ENCODE peak calls at places on chromosomes 5 and 9, in nine cellular contexts. One of them, this sample, is unnamed.

GRCh38 chr5:2164586-2164985 is 281.9 kb upstream of the IRX4 start:
- DNase-seq in NCI-H1694 treated with DMSO at 0.1 percent for 48 hours: no peak
- DNase-seq in dermis microvascular lymphatic vessel endothelial cell: no peak
- DNase-seq in germinal center: no peak
- DNase-seq in breast epithelium: peak; percentile 33
- DNase-seq in transverse colon: no peak
- DNase-seq in endodermal cell: no peak
- DNase-seq in CD4-positive, CD25-positive, alpha-beta regulatory T cell: no peak
- DNase-seq in iPS DF 6.9: no peak
- DNase-seq in this sample: no peak

GRCh38 chr5:82817897-82818676 is 259.1 kb downstream of the TMEM167A start:
- DNase-seq in NCI-H1694 treated with DMSO at 0.1 percent for 48 hours: no peak
- DNase-seq in dermis microvascular lymphatic vessel endothelial cell: no peak
- DNase-seq in germinal center: no peak
- DNase-seq in breast epithelium: no peak
- DNase-seq in transverse colon: no peak
- DNase-seq in endodermal cell: no peak
- DNase-seq in CD4-positive, CD25-positive, alpha-beta regulatory T cell: no peak
- DNase-seq in iPS DF 6.9: no peak
- DNase-seq in this sample: no peak

GRCh38 chr5:174505621-174506020 is 218.8 kb upstream of the MSX2 start:
- DNase-seq in NCI-H1694 treated with DMSO at 0.1 percent for 48 hours: no peak
- DNase-seq in dermis microvascular lymphatic vessel endothelial cell: no peak
- DNase-seq in germinal center: no peak
- DNase-seq in breast epithelium: no peak
- DNase-seq in transverse colon: no peak
- DNase-seq in endodermal cell: no peak
- DNase-seq in CD4-positive, CD25-positive, alpha-beta regulatory T cell: no peak
- DNase-seq in iPS DF 6.9: no peak
- DNase-seq in this sample: no peak

GRCh38 chr5:55172051-55172899 is 702 bp downstream of the CDC20B start:
- DNase-seq in NCI-H1694 treated with DMSO at 0.1 percent for 48 hours: peak; percentile 94
- DNase-seq in dermis microvascular lymphatic vessel endothelial cell: peak; percentile 74
- DNase-seq in germinal center: peak; percentile 79
- DNase-seq in breast epithelium: no peak
- DNase-seq in transverse colon: peak; percentile 50
- DNase-seq in endodermal cell: peak; percentile 79
- DNase-seq in CD4-positive, CD25-positive, alpha-beta regulatory T cell: peak; percentile 86
- DNase-seq in iPS DF 6.9: no peak
- DNase-seq in this sample: peak; percentile 73

GRCh38 chr5:163548649-163549048 is 43.2 kb downstream of the MAT2B start:
- DNase-seq in NCI-H1694 treated with DMSO at 0.1 percent for 48 hours: no peak
- DNase-seq in dermis microvascular lymphatic vessel endothelial cell: no peak
- DNase-seq in germinal center: no peak
- DNase-seq in breast epithelium: no peak
- DNase-seq in transverse colon: no peak
- DNase-seq in endodermal cell: no peak
- DNase-seq in CD4-positive, CD25-positive, alpha-beta regulatory T cell: no peak
- DNase-seq in iPS DF 6.9: no peak
- DNase-seq in this sample: no peak

GRCh38 chr5:81207009-81207408 is 26.1 kb upstream of the CKMT2 start:
- DNase-seq in NCI-H1694 treated with DMSO at 0.1 percent for 48 hours: no peak
- DNase-seq in dermis microvascular lymphatic vessel endothelial cell: no peak
- DNase-seq in germinal center: no peak
- DNase-seq in breast epithelium: no peak
- DNase-seq in transverse colon: no peak
- DNase-seq in endodermal cell: peak; percentile 81
- DNase-seq in CD4-positive, CD25-positive, alpha-beta regulatory T cell: no peak
- DNase-seq in iPS DF 6.9: no peak
- DNase-seq in this sample: no peak

GRCh38 chr5:179254638-179255271 is 90.5 kb downstream of the ADAMTS2 start:
- DNase-seq in NCI-H1694 treated with DMSO at 0.1 percent for 48 hours: no peak
- DNase-seq in dermis microvascular lymphatic vessel endothelial cell: no peak
- DNase-seq in germinal center: no peak
- DNase-seq in breast epithelium: peak; percentile 36
- DNase-seq in transverse colon: no peak
- DNase-seq in endodermal cell: no peak
- DNase-seq in CD4-positive, CD25-positive, alpha-beta regulatory T cell: no peak
- DNase-seq in iPS DF 6.9: no peak
- DNase-seq in this sample: no peak

GRCh38 chr5:110916373-110917049 is 155.0 kb upstream of the TSLP start:
- DNase-seq in NCI-H1694 treated with DMSO at 0.1 percent for 48 hours: peak; percentile 20
- DNase-seq in dermis microvascular lymphatic vessel endothelial cell: no peak
- DNase-seq in germinal center: no peak
- DNase-seq in breast epithelium: no peak
- DNase-seq in transverse colon: no peak
- DNase-seq in endodermal cell: no peak
- DNase-seq in CD4-positive, CD25-positive, alpha-beta regulatory T cell: no peak
- DNase-seq in iPS DF 6.9: no peak
- DNase-seq in this sample: no peak

GRCh38 chr9:82354260-82354659 is 365.7 kb downstream of the SPATA31D1 start:
- DNase-seq in NCI-H1694 treated with DMSO at 0.1 percent for 48 hours: no peak
- DNase-seq in dermis microvascular lymphatic vessel endothelial cell: no peak
- DNase-seq in germinal center: no peak
- DNase-seq in breast epithelium: no peak
- DNase-seq in transverse colon: no peak
- DNase-seq in endodermal cell: no peak
- DNase-seq in CD4-positive, CD25-positive, alpha-beta regulatory T cell: no peak
- DNase-seq in iPS DF 6.9: no peak
- DNase-seq in this sample: no peak

GRCh38 chr5:118791986-118792734 is 196.2 kb downstream of the DTWD2 start:
- DNase-seq in NCI-H1694 treated with DMSO at 0.1 percent for 48 hours: peak; percentile 70
- DNase-seq in dermis microvascular lymphatic vessel endothelial cell: peak; percentile 42
- DNase-seq in germinal center: peak; percentile 30
- DNase-seq in breast epithelium: no peak
- DNase-seq in transverse colon: no peak
- DNase-seq in endodermal cell: peak; percentile 70
- DNase-seq in CD4-positive, CD25-positive, alpha-beta regulatory T cell: peak; percentile 56
- DNase-seq in iPS DF 6.9: peak; percentile 18
- DNase-seq in this sample: peak; percentile 26

GRCh38 chr5:90410178-90410762 is 714 bp upstream of the CETN3 start:
- DNase-seq in NCI-H1694 treated with DMSO at 0.1 percent for 48 hours: peak; percentile 34
- DNase-seq in dermis microvascular lymphatic vessel endothelial cell: no peak
- DNase-seq in germinal center: no peak
- DNase-seq in breast epithelium: no peak
- DNase-seq in transverse colon: no peak
- DNase-seq in endodermal cell: no peak
- DNase-seq in CD4-positive, CD25-positive, alpha-beta regulatory T cell: no peak
- DNase-seq in iPS DF 6.9: no peak
- DNase-seq in this sample: no peak

GRCh38 chr5:117394506-117395157 is 820.0 kb upstream of the SEMA6A start:
- DNase-seq in NCI-H1694 treated with DMSO at 0.1 percent for 48 hours: no peak
- DNase-seq in dermis microvascular lymphatic vessel endothelial cell: no peak
- DNase-seq in germinal center: no peak
- DNase-seq in breast epithelium: no peak
- DNase-seq in transverse colon: peak; percentile 34
- DNase-seq in endodermal cell: no peak
- DNase-seq in CD4-positive, CD25-positive, alpha-beta regulatory T cell: no peak
- DNase-seq in iPS DF 6.9: no peak
- DNase-seq in this sample: no peak

GRCh38 chr5:131694926-131695325 is 59.9 kb upstream of the RAPGEF6 start:
- DNase-seq in NCI-H1694 treated with DMSO at 0.1 percent for 48 hours: no peak
- DNase-seq in dermis microvascular lymphatic vessel endothelial cell: no peak
- DNase-seq in germinal center: no peak
- DNase-seq in breast epithelium: no peak
- DNase-seq in transverse colon: no peak
- DNase-seq in endodermal cell: no peak
- DNase-seq in CD4-positive, CD25-positive, alpha-beta regulatory T cell: no peak
- DNase-seq in iPS DF 6.9: no peak
- DNase-seq in this sample: no peak

GRCh38 chr5:134079748-134080581 is 34.5 kb upstream of the TCF7 start:
- DNase-seq in NCI-H1694 treated with DMSO at 0.1 percent for 48 hours: no peak
- DNase-seq in dermis microvascular lymphatic vessel endothelial cell: no peak
- DNase-seq in germinal center: no peak
- DNase-seq in breast epithelium: no peak
- DNase-seq in transverse colon: no peak
- DNase-seq in endodermal cell: no peak
- DNase-seq in CD4-positive, CD25-positive, alpha-beta regulatory T cell: peak; percentile 67
- DNase-seq in iPS DF 6.9: no peak
- DNase-seq in this sample: no peak

GRCh38 chr9:100167176-100167575 is 68.1 kb downstream of the INVS start:
- DNase-seq in NCI-H1694 treated with DMSO at 0.1 percent for 48 hours: no peak
- DNase-seq in dermis microvascular lymphatic vessel endothelial cell: no peak
- DNase-seq in germinal center: no peak
- DNase-seq in breast epithelium: no peak
- DNase-seq in transverse colon: no peak
- DNase-seq in endodermal cell: no peak
- DNase-seq in CD4-positive, CD25-positive, alpha-beta regulatory T cell: no peak
- DNase-seq in iPS DF 6.9: no peak
- DNase-seq in this sample: no peak

GRCh38 chr5:151239237-151239861 is 13.6 kb upstream of the GM2A start:
- DNase-seq in NCI-H1694 treated with DMSO at 0.1 percent for 48 hours: no peak
- DNase-seq in dermis microvascular lymphatic vessel endothelial cell: peak; percentile 36
- DNase-seq in germinal center: peak; percentile 69
- DNase-seq in breast epithelium: peak; percentile 73
- DNase-seq in transverse colon: peak; percentile 83
- DNase-seq in endodermal cell: peak; percentile 85
- DNase-seq in CD4-positive, CD25-positive, alpha-beta regulatory T cell: no peak
- DNase-seq in iPS DF 6.9: no peak
- DNase-seq in this sample: peak; percentile 57

GRCh38 chr5:81393430-81393782 is 528 bp downstream of the ACOT12 start:
- DNase-seq in NCI-H1694 treated with DMSO at 0.1 percent for 48 hours: no peak
- DNase-seq in dermis microvascular lymphatic vessel endothelial cell: no peak
- DNase-seq in germinal center: no peak
- DNase-seq in breast epithelium: no peak
- DNase-seq in transverse colon: no peak
- DNase-seq in endodermal cell: no peak
- DNase-seq in CD4-positive, CD25-positive, alpha-beta regulatory T cell: no peak
- DNase-seq in iPS DF 6.9: no peak
- DNase-seq in this sample: no peak

GRCh38 chr9:113012492-113012891 is 500 bp upstream of the ZNF883 start:
- DNase-seq in NCI-H1694 treated with DMSO at 0.1 percent for 48 hours: no peak
- DNase-seq in dermis microvascular lymphatic vessel endothelial cell: no peak
- DNase-seq in germinal center: no peak
- DNase-seq in breast epithelium: no peak
- DNase-seq in transverse colon: no peak
- DNase-seq in endodermal cell: no peak
- DNase-seq in CD4-positive, CD25-positive, alpha-beta regulatory T cell: no peak
- DNase-seq in iPS DF 6.9: no peak
- DNase-seq in this sample: no peak

GRCh38 chr5:119996128-119996527 is 366.8 kb downstream of the FAM170A start:
- DNase-seq in NCI-H1694 treated with DMSO at 0.1 percent for 48 hours: no peak
- DNase-seq in dermis microvascular lymphatic vessel endothelial cell: no peak
- DNase-seq in germinal center: no peak
- DNase-seq in breast epithelium: no peak
- DNase-seq in transverse colon: no peak
- DNase-seq in endodermal cell: no peak
- DNase-seq in CD4-positive, CD25-positive, alpha-beta regulatory T cell: no peak
- DNase-seq in iPS DF 6.9: no peak
- DNase-seq in this sample: no peak

GRCh38 chr5:137565450-137565849 is 66.3 kb upstream of the SPOCK1 start:
- DNase-seq in NCI-H1694 treated with DMSO at 0.1 percent for 48 hours: no peak
- DNase-seq in dermis microvascular lymphatic vessel endothelial cell: no peak
- DNase-seq in germinal center: no peak
- DNase-seq in breast epithelium: no peak
- DNase-seq in transverse colon: no peak
- DNase-seq in endodermal cell: no peak
- DNase-seq in CD4-positive, CD25-positive, alpha-beta regulatory T cell: no peak
- DNase-seq in iPS DF 6.9: no peak
- DNase-seq in this sample: no peak

GRCh38 chr9:93319992-93320490 is 131.4 kb upstream of the FAM120A start:
- DNase-seq in NCI-H1694 treated with DMSO at 0.1 percent for 48 hours: no peak
- DNase-seq in dermis microvascular lymphatic vessel endothelial cell: no peak
- DNase-seq in germinal center: no peak
- DNase-seq in breast epithelium: no peak
- DNase-seq in transverse colon: no peak
- DNase-seq in endodermal cell: no peak
- DNase-seq in CD4-positive, CD25-positive, alpha-beta regulatory T cell: no peak
- DNase-seq in iPS DF 6.9: no peak
- DNase-seq in this sample: no peak

GRCh38 chr5:96015709-96016108 is 54.1 kb upstream of the ELL2 start:
- DNase-seq in NCI-H1694 treated with DMSO at 0.1 percent for 48 hours: no peak
- DNase-seq in dermis microvascular lymphatic vessel endothelial cell: no peak
- DNase-seq in germinal center: no peak
- DNase-seq in breast epithelium: no peak
- DNase-seq in transverse colon: no peak
- DNase-seq in endodermal cell: no peak
- DNase-seq in CD4-positive, CD25-positive, alpha-beta regulatory T cell: no peak
- DNase-seq in iPS DF 6.9: no peak
- DNase-seq in this sample: no peak

GRCh38 chr9:85224729-85225128 is 517.0 kb downstream of the AGTPBP1 start:
- DNase-seq in NCI-H1694 treated with DMSO at 0.1 percent for 48 hours: no peak
- DNase-seq in dermis microvascular lymphatic vessel endothelial cell: no peak
- DNase-seq in germinal center: no peak
- DNase-seq in breast epithelium: no peak
- DNase-seq in transverse colon: no peak
- DNase-seq in endodermal cell: no peak
- DNase-seq in CD4-positive, CD25-positive, alpha-beta regulatory T cell: no peak
- DNase-seq in iPS DF 6.9: no peak
- DNase-seq in this sample: no peak

GRCh38 chr9:135017916-135018915 is 69.3 kb upstream of the OLFM1 start:
- DNase-seq in NCI-H1694 treated with DMSO at 0.1 percent for 48 hours: no peak
- DNase-seq in dermis microvascular lymphatic vessel endothelial cell: no peak
- DNase-seq in germinal center: no peak
- DNase-seq in breast epithelium: no peak
- DNase-seq in transverse colon: no peak
- DNase-seq in endodermal cell: no peak
- DNase-seq in CD4-positive, CD25-positive, alpha-beta regulatory T cell: no peak
- DNase-seq in iPS DF 6.9: no peak
- DNase-seq in this sample: no peak

GRCh38 chr9:4299006-4299795 is 667 bp downstream of the GLIS3 start:
- DNase-seq in NCI-H1694 treated with DMSO at 0.1 percent for 48 hours: no peak
- DNase-seq in dermis microvascular lymphatic vessel endothelial cell: peak; percentile 27
- DNase-seq in germinal center: peak; percentile 18
- DNase-seq in breast epithelium: no peak
- DNase-seq in transverse colon: peak; percentile 30
- DNase-seq in endodermal cell: peak; percentile 75
- DNase-seq in CD4-positive, CD25-positive, alpha-beta regulatory T cell: peak; percentile 40
- DNase-seq in iPS DF 6.9: no peak
- DNase-seq in this sample: no peak

GRCh38 chr5:157113007-157113406 is 4.2 kb upstream of the HAVCR2 start:
- DNase-seq in NCI-H1694 treated with DMSO at 0.1 percent for 48 hours: no peak
- DNase-seq in dermis microvascular lymphatic vessel endothelial cell: no peak
- DNase-seq in germinal center: no peak
- DNase-seq in breast epithelium: no peak
- DNase-seq in transverse colon: no peak
- DNase-seq in endodermal cell: no peak
- DNase-seq in CD4-positive, CD25-positive, alpha-beta regulatory T cell: peak; percentile 40
- DNase-seq in iPS DF 6.9: no peak
- DNase-seq in this sample: no peak

GRCh38 chr9:133141833-133142594 is 21.0 kb upstream of the RALGDS start:
- DNase-seq in NCI-H1694 treated with DMSO at 0.1 percent for 48 hours: no peak
- DNase-seq in dermis microvascular lymphatic vessel endothelial cell: no peak
- DNase-seq in germinal center: no peak
- DNase-seq in breast epithelium: peak; percentile 81
- DNase-seq in transverse colon: peak; percentile 61
- DNase-seq in endodermal cell: no peak
- DNase-seq in CD4-positive, CD25-positive, alpha-beta regulatory T cell: peak; percentile 85
- DNase-seq in iPS DF 6.9: no peak
- DNase-seq in this sample: no peak

GRCh38 chr5:59660737-59661136 is 232.8 kb downstream of the PDE4D start:
- DNase-seq in NCI-H1694 treated with DMSO at 0.1 percent for 48 hours: peak; percentile 46
- DNase-seq in dermis microvascular lymphatic vessel endothelial cell: no peak
- DNase-seq in germinal center: no peak
- DNase-seq in breast epithelium: no peak
- DNase-seq in transverse colon: no peak
- DNase-seq in endodermal cell: no peak
- DNase-seq in CD4-positive, CD25-positive, alpha-beta regulatory T cell: no peak
- DNase-seq in iPS DF 6.9: no peak
- DNase-seq in this sample: peak; percentile 7

GRCh38 chr5:32563614-32564013 is 21.7 kb upstream of the SUB1 start:
- DNase-seq in NCI-H1694 treated with DMSO at 0.1 percent for 48 hours: no peak
- DNase-seq in dermis microvascular lymphatic vessel endothelial cell: no peak
- DNase-seq in germinal center: no peak
- DNase-seq in breast epithelium: no peak
- DNase-seq in transverse colon: no peak
- DNase-seq in endodermal cell: no peak
- DNase-seq in CD4-positive, CD25-positive, alpha-beta regulatory T cell: no peak
- DNase-seq in iPS DF 6.9: no peak
- DNase-seq in this sample: no peak

GRCh38 chr5:76867027-76867426 is 17.2 kb downstream of the S100Z start:
- DNase-seq in NCI-H1694 treated with DMSO at 0.1 percent for 48 hours: no peak
- DNase-seq in dermis microvascular lymphatic vessel endothelial cell: no peak
- DNase-seq in germinal center: no peak
- DNase-seq in breast epithelium: no peak
- DNase-seq in transverse colon: no peak
- DNase-seq in endodermal cell: no peak
- DNase-seq in CD4-positive, CD25-positive, alpha-beta regulatory T cell: no peak
- DNase-seq in iPS DF 6.9: no peak
- DNase-seq in this sample: no peak

GRCh38 chr9:129665008-129665771 is at the start of gene PRRX2:
- DNase-seq in NCI-H1694 treated with DMSO at 0.1 percent for 48 hours: no peak
- DNase-seq in dermis microvascular lymphatic vessel endothelial cell: no peak
- DNase-seq in germinal center: no peak
- DNase-seq in breast epithelium: no peak
- DNase-seq in transverse colon: no peak
- DNase-seq in endodermal cell: peak; percentile 85
- DNase-seq in CD4-positive, CD25-positive, alpha-beta regulatory T cell: peak; percentile 14
- DNase-seq in iPS DF 6.9: no peak
- DNase-seq in this sample: peak; percentile 11

This sample was measured in naive B cell.